ENCODE peak calls at places on chromosome 3, in ten cellular contexts. T, Q, P, X, Z, L, D, W, F and C are unnamed samples.

GRCh38 chr3:133792171-133792763 is 13.3 kb upstream of the SRPRB start:
- DNase-seq in T (no peak), Q (no peak), P (peak; percentile 20), X (no peak), Z (no peak), L (no peak), D (no peak), W (no peak), F (no peak), C (no peak)

GRCh38 chr3:133712017-133712416 is 34.2 kb upstream of the TF start:
- DNase-seq in T (no peak), Q (no peak), P (no peak), X (no peak), Z (no peak), L (no peak), D (no peak), W (no peak), F (no peak), C (no peak)

GRCh38 chr3:46660003-46660402 is 33.5 kb downstream of the ALS2CL start:
- DNase-seq in T (no peak), Q (no peak), P (no peak), X (no peak), Z (no peak), L (no peak), D (no peak), W (no peak), F (no peak), C (no peak)

GRCh38 chr3:71973337-71974030 is 188.5 kb upstream of the PROK2 start:
- DNase-seq in T (no peak), Q (no peak), P (no peak), X (no peak), Z (no peak), L (peak; percentile 54), D (no peak), W (no peak), F (peak; percentile 78), C (no peak)

GRCh38 chr3:50375200-50375931 is 16.0 kb upstream of the TMEM115 start:
- DNase-seq in T (no peak), Q (no peak), P (no peak), X (no peak), Z (no peak), L (no peak), D (no peak), W (no peak), F (no peak), C (no peak)

GRCh38 chr3:123652346-123652984 is 67.6 kb upstream of the HACD2 start:
- DNase-seq in T (peak; percentile 84), Q (peak; percentile 91), P (peak; percentile 64), X (peak; percentile 77), Z (peak; percentile 53), L (peak; percentile 79), D (peak; percentile 89), W (no peak), F (peak; percentile 87), C (peak; percentile 56)

GRCh38 chr3:194548346-194549321 is 61.8 kb upstream of the ATP13A3 start:
- DNase-seq in T (no peak), Q (no peak), P (no peak), X (no peak), Z (no peak), L (no peak), D (no peak), W (no peak), F (no peak), C (no peak)

GRCh38 chr3:84621823-84622222 is 337.0 kb upstream of the CADM2 start:
- DNase-seq in T (no peak), Q (no peak), P (no peak), X (no peak), Z (no peak), L (no peak), D (no peak), W (no peak), F (no peak), C (no peak)

GRCh38 chr3:46607603-46608028 is 4.7 kb upstream of the FAM240A start:
- DNase-seq in T (no peak), Q (no peak), P (peak; percentile 52), X (no peak), Z (no peak), L (no peak), D (no peak), W (no peak), F (no peak), C (no peak)

GRCh38 chr3:109385442-109386318 is 48.3 kb upstream of the DPPA4 start:
- DNase-seq in T (no peak), Q (no peak), P (no peak), X (no peak), Z (no peak), L (no peak), D (no peak), W (no peak), F (no peak), C (no peak)

GRCh38 chr3:28077566-28077965 is 163.9 kb upstream of the CMC1 start:
- DNase-seq in T (no peak), Q (no peak), P (no peak), X (no peak), Z (no peak), L (no peak), D (no peak), W (no peak), F (no peak), C (no peak)

GRCh38 chr3:40848411-40848810 is 323.7 kb downstream of the ZNF621 start:
- DNase-seq in T (no peak), Q (no peak), P (no peak), X (no peak), Z (no peak), L (no peak), D (no peak), W (no peak), F (no peak), C (no peak)

GRCh38 chr3:11001020-11001657 is 8.6 kb downstream of the SLC6A1 start:
- DNase-seq in T (no peak), Q (no peak), P (peak; percentile 63), X (no peak), Z (no peak), L (no peak), D (no peak), W (no peak), F (no peak), C (no peak)

GRCh38 chr3:39639344-39640236 is 169.8 kb upstream of the MYRIP start:
- DNase-seq in T (no peak), Q (no peak), P (peak; percentile 94), X (no peak), Z (no peak), L (peak; percentile 37), D (no peak), W (no peak), F (no peak), C (no peak)

GRCh38 chr3:147921044-147921443 is 511.9 kb downstream of the ZIC1 start:
- DNase-seq in T (no peak), Q (no peak), P (no peak), X (no peak), Z (no peak), L (no peak), D (no peak), W (no peak), F (no peak), C (no peak)

DNA sequence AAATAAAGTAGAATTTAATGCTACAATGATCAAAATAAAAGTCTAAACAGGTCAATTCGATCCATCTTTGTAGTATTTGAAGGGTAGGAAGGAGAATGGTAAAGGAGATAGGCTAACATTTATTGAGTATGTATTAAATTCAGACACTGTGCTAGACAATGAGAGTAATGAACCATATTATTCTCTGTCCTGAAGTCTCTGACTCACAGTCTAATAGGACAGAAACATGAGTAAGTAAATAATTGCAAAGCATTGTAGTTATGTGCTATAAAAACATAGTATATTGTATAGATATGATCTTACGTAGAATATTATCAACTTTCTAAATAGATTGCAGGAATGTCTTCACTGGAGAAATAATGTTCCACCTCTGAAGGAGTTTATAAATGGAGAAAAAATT is 64.5 kb downstream of the MDFIC2 start:
- DNase-seq in T (no peak), Q (no peak), P (no peak), X (no peak), Z (no peak), L (no peak), D (no peak), W (no peak), F (no peak), C (no peak)
- TF ChIP-seq POLR2AphosphoS5 in T (no peak), Q (no peak), P (no peak), X (no peak), Z (no peak), L (no peak), D (no peak), W (no peak), F (no peak), C (no peak)

GRCh38 chr3:16254933-16255725 is 9.6 kb downstream of the DPH3 start:
- DNase-seq in T (no peak), Q (no peak), P (no peak), X (no peak), Z (no peak), L (no peak), D (no peak), W (no peak), F (no peak), C (no peak)

GRCh38 chr3:16253601-16254000 is 11.1 kb downstream of the DPH3 start:
- DNase-seq in T (peak; percentile 24), Q (peak; percentile 84), P (no peak), X (no peak), Z (no peak), L (peak; percentile 86), D (peak; percentile 84), W (no peak), F (peak; percentile 59), C (no peak)

GRCh38 chr3:16251316-16252085 is 13.2 kb downstream of the DPH3 start:
- DNase-seq in T (no peak), Q (no peak), P (no peak), X (no peak), Z (no peak), L (no peak), D (no peak), W (no peak), F (peak; percentile 56), C (no peak)

GRCh38 chr3:16252988-16253387 is 11.8 kb downstream of the DPH3 start:
- DNase-seq in T (no peak), Q (no peak), P (no peak), X (no peak), Z (no peak), L (no peak), D (no peak), W (no peak), F (no peak), C (no peak)

GRCh38 chr3:16252243-16252978 is 12.3 kb downstream of the DPH3 start:
- DNase-seq in T (no peak), Q (no peak), P (no peak), X (no peak), Z (no peak), L (no peak), D (no peak), W (peak; percentile 32), F (no peak), C (no peak)
- TF ChIP-seq POLR2A in T (no peak), Q (no peak), P (no peak), X (no peak), Z (no peak), L (no peak), D (no peak), W (no peak), F (no peak), C (no peak)

GRCh38 chr3:43883729-43884396 is 193.1 kb downstream of the ABHD5 start:
- DNase-seq in T (no peak), Q (no peak), P (no peak), X (peak; percentile 67), Z (no peak), L (peak; percentile 66), D (no peak), W (no peak), F (peak; percentile 15), C (no peak)
- TF ChIP-seq POLR2AphosphoS5 in T (no peak), Q (no peak), P (no peak), X (peak; percentile 18), Z (no peak), L (no peak), D (no peak), W (no peak), F (no peak), C (no peak)

GRCh38 chr3:12832350-12833225 is 8.8 kb downstream of the RPL32 start:
- DNase-seq in T (no peak), Q (no peak), P (no peak), X (no peak), Z (no peak), L (no peak), D (no peak), W (no peak), F (peak; percentile 23), C (no peak)
- TF ChIP-seq POLR2A in T (no peak), Q (no peak), P (peak; percentile 38), X (no peak), Z (peak; percentile 63), L (no peak), D (no peak), W (no peak), F (no peak), C (peak; percentile 71)